ENCODE peak calls at places on chromosomes 13 and 19, in six cellular contexts. One of them, this sample, is unnamed.
A peak's percentile ranks its signal among the peaks of the same experiment; 100 is the strongest.

GRCh38 chr19:18901503-18901890 is 5.5 kb upstream of the CERS1 start:
- DNase-seq in GM23248: no peak
- DNase-seq in EL: no peak
- DNase-seq in hippocampal formation: no peak
- DNase-seq in occipital lobe: no peak
- DNase-seq in dorsolateral prefrontal cortex: no peak
- DNase-seq in this sample: no peak

GRCh38 chr19:3045885-3046603 is 16.3 kb downstream of the TLE5 start:
- DNase-seq in EL: no peak
- DNase-seq in occipital lobe: no peak
- DNase-seq in GM23248: no peak
- DNase-seq in hippocampal formation: no peak
- DNase-seq in dorsolateral prefrontal cortex: no peak
- DNase-seq in this sample: peak; percentile 67

GRCh38 chr19:5895409-5895808 is 8.2 kb downstream of the NDUFA11 start:
- DNase-seq in dorsolateral prefrontal cortex: no peak
- DNase-seq in GM23248: no peak
- DNase-seq in EL: no peak
- DNase-seq in hippocampal formation: no peak
- DNase-seq in occipital lobe: no peak
- DNase-seq in this sample: no peak

GRCh38 chr19:52492201-52492960 is 35.1 kb upstream of the ZNF808 start:
- DNase-seq in hippocampal formation: no peak
- DNase-seq in occipital lobe: no peak
- DNase-seq in GM23248: peak; percentile 4
- DNase-seq in dorsolateral prefrontal cortex: no peak
- DNase-seq in EL: no peak
- DNase-seq in this sample: peak; percentile 96

GRCh38 chr19:58397533-58398037 is 2.1 kb downstream of the RNF225 start:
- DNase-seq in EL: no peak
- DNase-seq in hippocampal formation: no peak
- DNase-seq in dorsolateral prefrontal cortex: no peak
- DNase-seq in occipital lobe: no peak
- DNase-seq in GM23248: peak; percentile 25
- DNase-seq in this sample: no peak

GRCh38 chr19:7869910-7870511 is 4.2 kb downstream of the PRR36 start:
- DNase-seq in GM23248: peak; percentile 37
- DNase-seq in EL: peak; percentile 46
- DNase-seq in occipital lobe: peak; percentile 30
- DNase-seq in hippocampal formation: peak; percentile 59
- DNase-seq in dorsolateral prefrontal cortex: no peak
- DNase-seq in this sample: peak; percentile 82

GRCh38 chr13:41627425-41627824 is 170.1 kb downstream of the RGCC start:
- DNase-seq in dorsolateral prefrontal cortex: no peak
- DNase-seq in hippocampal formation: no peak
- DNase-seq in GM23248: no peak
- DNase-seq in EL: no peak
- DNase-seq in occipital lobe: no peak
- DNase-seq in this sample: no peak

GRCh38 chr19:16660763-16661479 is at the start of gene TMEM38A:
- DNase-seq in GM23248: peak; percentile 54
- DNase-seq in occipital lobe: peak; percentile 16
- DNase-seq in dorsolateral prefrontal cortex: peak; percentile 56
- DNase-seq in hippocampal formation: peak; percentile 13
- DNase-seq in EL: peak; percentile 36
- DNase-seq in this sample: no peak

GRCh38 chr19:20926796-20927195 is 3.7 kb downstream of the ZNF85 start:
- DNase-seq in hippocampal formation: no peak
- DNase-seq in EL: peak; percentile 9
- DNase-seq in GM23248: peak; percentile 47
- DNase-seq in dorsolateral prefrontal cortex: no peak
- DNase-seq in occipital lobe: no peak
- DNase-seq in this sample: peak; percentile 23

GRCh38 chr13:51271008-51271407 is 48.8 kb downstream of the FAM124A start:
- DNase-seq in EL: no peak
- DNase-seq in hippocampal formation: no peak
- DNase-seq in occipital lobe: peak; percentile 6
- DNase-seq in GM23248: no peak
- DNase-seq in dorsolateral prefrontal cortex: no peak
- DNase-seq in this sample: no peak

GRCh38 chr19:57171551-57172081 is 4.3 kb upstream of the DUXA start:
- DNase-seq in hippocampal formation: no peak
- DNase-seq in GM23248: peak; percentile 74
- DNase-seq in EL: peak; percentile 41
- DNase-seq in occipital lobe: no peak
- DNase-seq in dorsolateral prefrontal cortex: peak; percentile 69
- DNase-seq in this sample: peak; percentile 61

GRCh38 chr13:112545866-112546265 is 42.1 kb downstream of the TUBGCP3 start:
- DNase-seq in occipital lobe: no peak
- DNase-seq in EL: peak; percentile 66
- DNase-seq in dorsolateral prefrontal cortex: no peak
- DNase-seq in GM23248: peak; percentile 88
- DNase-seq in hippocampal formation: no peak
- DNase-seq in this sample: no peak

GRCh38 chr19:32196690-32197420 is 148.6 kb upstream of the ZNF507 start:
- DNase-seq in EL: no peak
- DNase-seq in hippocampal formation: no peak
- DNase-seq in dorsolateral prefrontal cortex: no peak
- DNase-seq in occipital lobe: no peak
- DNase-seq in GM23248: no peak
- DNase-seq in this sample: no peak

GRCh38 chr19:51727349-51727880 is 3.6 kb upstream of the HAS1 start:
- DNase-seq in occipital lobe: no peak
- DNase-seq in EL: peak; percentile 67
- DNase-seq in hippocampal formation: no peak
- DNase-seq in GM23248: peak; percentile 77
- DNase-seq in dorsolateral prefrontal cortex: no peak
- DNase-seq in this sample: no peak

GRCh38 chr13:76009491-76009890 is 373.4 kb downstream of the LMO7 start:
- DNase-seq in occipital lobe: no peak
- DNase-seq in GM23248: no peak
- DNase-seq in EL: peak; percentile 35
- DNase-seq in hippocampal formation: no peak
- DNase-seq in dorsolateral prefrontal cortex: no peak
- DNase-seq in this sample: no peak

GRCh38 chr13:59276436-59276835 is 887.3 kb downstream of the DIAPH3 start:
- DNase-seq in GM23248: no peak
- DNase-seq in occipital lobe: no peak
- DNase-seq in hippocampal formation: no peak
- DNase-seq in EL: no peak
- DNase-seq in dorsolateral prefrontal cortex: no peak
- DNase-seq in this sample: no peak

GRCh38 chr19:15452111-15453047 is 2.6 kb upstream of the WIZ start:
- DNase-seq in occipital lobe: peak; percentile 38
- DNase-seq in GM23248: peak; percentile 88
- DNase-seq in hippocampal formation: peak; percentile 29
- DNase-seq in EL: peak; percentile 59
- DNase-seq in dorsolateral prefrontal cortex: no peak
- DNase-seq in this sample: peak; percentile 91

GRCh38 chr19:36152061-36152885 is at the start of gene COX7A1:
- DNase-seq in dorsolateral prefrontal cortex: peak; percentile 74
- DNase-seq in hippocampal formation: no peak
- DNase-seq in EL: peak; percentile 30
- DNase-seq in GM23248: peak; percentile 65
- DNase-seq in occipital lobe: no peak
- DNase-seq in this sample: no peak

GRCh38 chr19:40273469-40274360 is 11.4 kb downstream of the AKT2 start:
- DNase-seq in hippocampal formation: no peak
- DNase-seq in EL: no peak
- DNase-seq in GM23248: no peak
- DNase-seq in dorsolateral prefrontal cortex: peak; percentile 75
- DNase-seq in occipital lobe: peak; percentile 45
- DNase-seq in this sample: no peak

GRCh38 chr13:66171821-66172220 is 1058.3 kb downstream of the PCDH9 start:
- DNase-seq in hippocampal formation: no peak
- DNase-seq in dorsolateral prefrontal cortex: no peak
- DNase-seq in EL: no peak
- DNase-seq in occipital lobe: no peak
- DNase-seq in GM23248: no peak
- DNase-seq in this sample: no peak

GRCh38 chr19:29550896-29551295 is 25.1 kb downstream of the VSTM2B start:
- DNase-seq in EL: no peak
- DNase-seq in dorsolateral prefrontal cortex: peak; percentile 17
- DNase-seq in occipital lobe: no peak
- DNase-seq in hippocampal formation: no peak
- DNase-seq in GM23248: no peak
- DNase-seq in this sample: no peak

GRCh38 chr13:111099292-111099691 is 15.8 kb upstream of the ARHGEF7 start:
- DNase-seq in GM23248: no peak
- DNase-seq in hippocampal formation: no peak
- DNase-seq in EL: no peak
- DNase-seq in dorsolateral prefrontal cortex: no peak
- DNase-seq in occipital lobe: no peak
- DNase-seq in this sample: peak; percentile 23

GRCh38 chr13:97856001-97856675 is 97.3 kb upstream of the IPO5 start:
- DNase-seq in dorsolateral prefrontal cortex: no peak
- DNase-seq in EL: peak; percentile 8
- DNase-seq in GM23248: peak; percentile 27
- DNase-seq in hippocampal formation: peak; percentile 7
- DNase-seq in occipital lobe: no peak
- DNase-seq in this sample: peak; percentile 21

GRCh38 chr13:30856004-30856790 is 49.9 kb upstream of the MEDAG start:
- DNase-seq in GM23248: no peak
- DNase-seq in occipital lobe: no peak
- DNase-seq in hippocampal formation: no peak
- DNase-seq in EL: no peak
- DNase-seq in dorsolateral prefrontal cortex: no peak
- DNase-seq in this sample: no peak

GRCh38 chr13:55990631-55991030 is 1150.1 kb upstream of the PRR20A start:
- DNase-seq in hippocampal formation: no peak
- DNase-seq in EL: no peak
- DNase-seq in occipital lobe: no peak
- DNase-seq in dorsolateral prefrontal cortex: no peak
- DNase-seq in GM23248: no peak
- DNase-seq in this sample: no peak

GRCh38 chr13:91017031-91017668 is 330.3 kb upstream of the MIR17HG start:
- DNase-seq in dorsolateral prefrontal cortex: no peak
- DNase-seq in GM23248: peak; percentile 52
- DNase-seq in hippocampal formation: peak; percentile 3
- DNase-seq in occipital lobe: peak; percentile 1
- DNase-seq in EL: peak; percentile 13
- DNase-seq in this sample: peak; percentile 73

GRCh38 chr13:97021241-97021640 is 27.0 kb upstream of the OXGR1 start:
- DNase-seq in dorsolateral prefrontal cortex: no peak
- DNase-seq in hippocampal formation: no peak
- DNase-seq in occipital lobe: no peak
- DNase-seq in EL: no peak
- DNase-seq in GM23248: no peak
- DNase-seq in this sample: no peak

GRCh38 chr13:98397221-98397620 is 179.7 kb downstream of the STK24 start:
- DNase-seq in EL: no peak
- DNase-seq in GM23248: peak; percentile 26
- DNase-seq in dorsolateral prefrontal cortex: no peak
- DNase-seq in hippocampal formation: no peak
- DNase-seq in occipital lobe: no peak
- DNase-seq in this sample: no peak

GRCh38 chr13:111508902-111509509 is 188.6 kb downstream of the TEX29 start:
- DNase-seq in GM23248: no peak
- DNase-seq in hippocampal formation: no peak
- DNase-seq in dorsolateral prefrontal cortex: no peak
- DNase-seq in occipital lobe: no peak
- DNase-seq in EL: no peak
- DNase-seq in this sample: no peak

GRCh38 chr19:30682576-30683536 is 310.7 kb downstream of the ZNF536 start:
- DNase-seq in occipital lobe: peak; percentile 77
- DNase-seq in GM23248: peak; percentile 94
- DNase-seq in hippocampal formation: peak; percentile 73
- DNase-seq in dorsolateral prefrontal cortex: peak; percentile 83
- DNase-seq in EL: peak; percentile 74
- DNase-seq in this sample: peak; percentile 62

GRCh38 chr13:113963376-113963775 is 10.5 kb downstream of the C13orf46 start:
- DNase-seq in GM23248: no peak
- DNase-seq in dorsolateral prefrontal cortex: peak; percentile 15
- DNase-seq in EL: no peak
- DNase-seq in occipital lobe: no peak
- DNase-seq in hippocampal formation: no peak
- DNase-seq in this sample: no peak

GRCh38 chr19:34904846-34905527 is 21.7 kb upstream of the ZNF30 start:
- DNase-seq in GM23248: no peak
- DNase-seq in occipital lobe: no peak
- DNase-seq in dorsolateral prefrontal cortex: no peak
- DNase-seq in EL: no peak
- DNase-seq in hippocampal formation: no peak
- DNase-seq in this sample: peak; percentile 31

GRCh38 chr13:28347456-28348371 is 147.2 kb downstream of the FLT1 start:
- DNase-seq in GM23248: no peak
- DNase-seq in dorsolateral prefrontal cortex: no peak
- DNase-seq in hippocampal formation: no peak
- DNase-seq in EL: peak; percentile 51
- DNase-seq in occipital lobe: no peak
- DNase-seq in this sample: peak; percentile 69